ENCODE peak calls at places on chromosome 7, in six cellular contexts. One of them, this sample, is unnamed.

GRCh38 chr7:129771201-129771927 is 159.8 kb downstream of the NRF1 start:
- DNase-seq in lower lobe of right lung: no peak
- DNase-seq in left ventricle myocardium inferior: no peak
- DNase-seq in IMR-90: no peak
- DNase-seq in right atrium auricular region: no peak
- DNase-seq in WERI-Rb-1: no peak
- DNase-seq in this sample: no peak

GRCh38 chr7:142866361-142867096 is 11.7 kb downstream of the EPHB6 start:
- DNase-seq in WERI-Rb-1: peak
- DNase-seq in IMR-90: no peak
- DNase-seq in lower lobe of right lung: no peak
- DNase-seq in left ventricle myocardium inferior: no peak
- DNase-seq in right atrium auricular region: no peak
- DNase-seq in this sample: peak

GRCh38 chr7:16187131-16187530 is 234.2 kb downstream of the CRPPA start:
- DNase-seq in IMR-90: no peak
- DNase-seq in lower lobe of right lung: no peak
- DNase-seq in WERI-Rb-1: no peak
- DNase-seq in right atrium auricular region: no peak
- DNase-seq in left ventricle myocardium inferior: no peak
- DNase-seq in this sample: no peak

GRCh38 chr7:16397497-16398210 is 23.7 kb downstream of the CRPPA start:
- DNase-seq in left ventricle myocardium inferior: no peak
- DNase-seq in right atrium auricular region: no peak
- DNase-seq in IMR-90: peak
- DNase-seq in WERI-Rb-1: no peak
- DNase-seq in lower lobe of right lung: no peak
- DNase-seq in this sample: no peak

GRCh38 chr7:30363778-30364563 is 79.6 kb downstream of the ZNRF2 start:
- DNase-seq in left ventricle myocardium inferior: no peak
- DNase-seq in WERI-Rb-1: no peak
- DNase-seq in IMR-90: no peak
- DNase-seq in right atrium auricular region: no peak
- DNase-seq in lower lobe of right lung: no peak
- DNase-seq in this sample: no peak

GRCh38 chr7:16367115-16367514 is 54.2 kb downstream of the CRPPA start:
- DNase-seq in left ventricle myocardium inferior: no peak
- DNase-seq in lower lobe of right lung: no peak
- DNase-seq in IMR-90: no peak
- DNase-seq in right atrium auricular region: no peak
- DNase-seq in WERI-Rb-1: no peak
- DNase-seq in this sample: no peak

GRCh38 chr7:98878365-98879197 is at the start of gene TRRAP:
- DNase-seq in lower lobe of right lung: peak
- DNase-seq in IMR-90: peak
- DNase-seq in left ventricle myocardium inferior: peak
- DNase-seq in right atrium auricular region: peak
- DNase-seq in WERI-Rb-1: peak
- DNase-seq in this sample: peak

GRCh38 chr7:85600425-85600824 is 413.6 kb upstream of the SEMA3D start:
- DNase-seq in right atrium auricular region: no peak
- DNase-seq in left ventricle myocardium inferior: no peak
- DNase-seq in lower lobe of right lung: no peak
- DNase-seq in WERI-Rb-1: no peak
- DNase-seq in IMR-90: peak
- DNase-seq in this sample: peak

GRCh38 chr7:151249732-151250072 is 1.2 kb upstream of the SMARCD3 start:
- DNase-seq in lower lobe of right lung: peak
- DNase-seq in IMR-90: peak
- DNase-seq in WERI-Rb-1: peak
- DNase-seq in left ventricle myocardium inferior: peak
- DNase-seq in right atrium auricular region: no peak
- DNase-seq in this sample: no peak

GRCh38 chr7:25454562-25455031 is 226.3 kb upstream of the NPVF start:
- DNase-seq in right atrium auricular region: peak
- DNase-seq in lower lobe of right lung: no peak
- DNase-seq in IMR-90: no peak
- DNase-seq in WERI-Rb-1: no peak
- DNase-seq in left ventricle myocardium inferior: peak
- DNase-seq in this sample: no peak

GRCh38 chr7:100642534-100642907 is 1.2 kb upstream of the TFR2 start:
- DNase-seq in right atrium auricular region: no peak
- DNase-seq in IMR-90: no peak
- DNase-seq in WERI-Rb-1: peak
- DNase-seq in lower lobe of right lung: no peak
- DNase-seq in left ventricle myocardium inferior: no peak
- DNase-seq in this sample: no peak

GRCh38 chr7:137579913-137580640 is 236.5 kb upstream of the PTN start:
- DNase-seq in WERI-Rb-1: no peak
- DNase-seq in right atrium auricular region: no peak
- DNase-seq in lower lobe of right lung: no peak
- DNase-seq in left ventricle myocardium inferior: no peak
- DNase-seq in IMR-90: peak
- DNase-seq in this sample: no peak

GRCh38 chr7:117212969-117213877 is 109.6 kb downstream of the WNT2 start:
- DNase-seq in WERI-Rb-1: peak
- DNase-seq in right atrium auricular region: peak
- DNase-seq in left ventricle myocardium inferior: peak
- DNase-seq in lower lobe of right lung: peak
- DNase-seq in IMR-90: peak
- DNase-seq in this sample: peak

GRCh38 chr7:150978136-150978789 is at the start of gene KCNH2:
- DNase-seq in IMR-90: no peak
- DNase-seq in right atrium auricular region: no peak
- DNase-seq in WERI-Rb-1: peak
- DNase-seq in left ventricle myocardium inferior: peak
- DNase-seq in lower lobe of right lung: no peak
- DNase-seq in this sample: peak

GRCh38 chr7:149883452-149883861 is 9.7 kb downstream of the ATP6V0E2 start:
- DNase-seq in IMR-90: peak
- DNase-seq in lower lobe of right lung: peak
- DNase-seq in left ventricle myocardium inferior: peak
- DNase-seq in right atrium auricular region: no peak
- DNase-seq in WERI-Rb-1: peak
- DNase-seq in this sample: peak

GRCh38 chr7:55148571-55148970 is 129.8 kb downstream of the EGFR start:
- DNase-seq in IMR-90: no peak
- DNase-seq in left ventricle myocardium inferior: no peak
- DNase-seq in lower lobe of right lung: no peak
- DNase-seq in right atrium auricular region: no peak
- DNase-seq in WERI-Rb-1: no peak
- DNase-seq in this sample: no peak

GRCh38 chr7:81774496-81774895 is 4.6 kb upstream of the HGF start:
- DNase-seq in right atrium auricular region: no peak
- DNase-seq in IMR-90: peak
- DNase-seq in lower lobe of right lung: no peak
- DNase-seq in left ventricle myocardium inferior: no peak
- DNase-seq in WERI-Rb-1: no peak
- DNase-seq in this sample: no peak

GRCh38 chr7:80131675-80132435 is 2.8 kb upstream of the GNAI1 start:
- DNase-seq in WERI-Rb-1: no peak
- DNase-seq in right atrium auricular region: no peak
- DNase-seq in IMR-90: no peak
- DNase-seq in lower lobe of right lung: no peak
- DNase-seq in left ventricle myocardium inferior: no peak
- DNase-seq in this sample: no peak

GRCh38 chr7:3916146-3916545 is 615.1 kb downstream of the SDK1 start:
- DNase-seq in WERI-Rb-1: no peak
- DNase-seq in lower lobe of right lung: no peak
- DNase-seq in left ventricle myocardium inferior: no peak
- DNase-seq in IMR-90: peak
- DNase-seq in right atrium auricular region: no peak
- DNase-seq in this sample: no peak

GRCh38 chr7:67918158-67918557 is 921.5 kb downstream of the TYW1 start:
- DNase-seq in left ventricle myocardium inferior: no peak
- DNase-seq in lower lobe of right lung: no peak
- DNase-seq in IMR-90: no peak
- DNase-seq in WERI-Rb-1: no peak
- DNase-seq in right atrium auricular region: no peak
- DNase-seq in this sample: peak

GRCh38 chr7:6606866-6607583 is 8.4 kb upstream of the ZNF853 start:
- DNase-seq in right atrium auricular region: no peak
- DNase-seq in WERI-Rb-1: no peak
- DNase-seq in left ventricle myocardium inferior: no peak
- DNase-seq in IMR-90: no peak
- DNase-seq in lower lobe of right lung: no peak
- DNase-seq in this sample: no peak

GRCh38 chr7:101134399-101134980 is 7.6 kb downstream of the SERPINE1 start:
- DNase-seq in WERI-Rb-1: no peak
- DNase-seq in left ventricle myocardium inferior: no peak
- DNase-seq in IMR-90: no peak
- DNase-seq in lower lobe of right lung: no peak
- DNase-seq in right atrium auricular region: no peak
- DNase-seq in this sample: no peak

GRCh38 chr7:15309891-15310290 is 251.9 kb downstream of the AGMO start:
- DNase-seq in right atrium auricular region: no peak
- DNase-seq in left ventricle myocardium inferior: no peak
- DNase-seq in WERI-Rb-1: no peak
- DNase-seq in IMR-90: peak
- DNase-seq in lower lobe of right lung: no peak
- DNase-seq in this sample: no peak

GRCh38 chr7:8290645-8291308 is 28.8 kb upstream of the ICA1 start:
- DNase-seq in WERI-Rb-1: no peak
- DNase-seq in IMR-90: no peak
- DNase-seq in right atrium auricular region: no peak
- DNase-seq in left ventricle myocardium inferior: no peak
- DNase-seq in lower lobe of right lung: no peak
- DNase-seq in this sample: peak

GRCh38 chr7:76310102-76310957 is 7.9 kb downstream of the HSPB1 start:
- DNase-seq in lower lobe of right lung: no peak
- DNase-seq in right atrium auricular region: no peak
- DNase-seq in WERI-Rb-1: no peak
- DNase-seq in IMR-90: no peak
- DNase-seq in left ventricle myocardium inferior: no peak
- DNase-seq in this sample: peak

GRCh38 chr7:30656006-30656575 is 26.2 kb downstream of the CRHR2 start:
- DNase-seq in IMR-90: no peak
- DNase-seq in lower lobe of right lung: no peak
- DNase-seq in right atrium auricular region: no peak
- DNase-seq in WERI-Rb-1: peak
- DNase-seq in left ventricle myocardium inferior: no peak
- DNase-seq in this sample: no peak

DNA sequence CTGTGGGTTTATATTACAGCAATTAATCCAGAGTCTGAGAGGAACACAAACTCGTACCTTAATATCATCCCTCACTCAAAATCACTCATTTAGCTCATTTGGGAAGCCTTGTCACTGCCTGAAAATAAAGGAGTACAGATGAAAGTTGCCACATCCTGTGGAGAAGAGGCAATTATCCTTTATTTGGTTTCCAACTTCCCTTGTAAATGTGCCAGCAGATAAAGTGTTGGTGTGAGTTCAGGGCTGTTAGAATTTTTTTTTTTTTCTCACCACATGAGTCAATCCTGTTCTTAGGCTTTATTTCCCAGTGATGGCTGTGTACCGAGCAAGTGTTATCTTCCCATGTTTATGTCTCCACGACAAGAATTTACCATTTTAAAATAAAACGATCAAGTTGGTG is 99.0 kb upstream of the SMIM30 start:
- DNase-seq in lower lobe of right lung: no peak
- DNase-seq in IMR-90: no peak
- DNase-seq in WERI-Rb-1: no peak
- DNase-seq in left ventricle myocardium inferior: no peak
- DNase-seq in right atrium auricular region: no peak
- DNase-seq in this sample: no peak
- H3K4me3 ChIP-seq in lower lobe of right lung: no peak
- H3K4me3 ChIP-seq in IMR-90: no peak
- H3K4me3 ChIP-seq in WERI-Rb-1: no peak
- H3K4me3 ChIP-seq in left ventricle myocardium inferior: no peak
- H3K4me3 ChIP-seq in right atrium auricular region: no peak
- H3K4me3 ChIP-seq in this sample: no peak

DNA sequence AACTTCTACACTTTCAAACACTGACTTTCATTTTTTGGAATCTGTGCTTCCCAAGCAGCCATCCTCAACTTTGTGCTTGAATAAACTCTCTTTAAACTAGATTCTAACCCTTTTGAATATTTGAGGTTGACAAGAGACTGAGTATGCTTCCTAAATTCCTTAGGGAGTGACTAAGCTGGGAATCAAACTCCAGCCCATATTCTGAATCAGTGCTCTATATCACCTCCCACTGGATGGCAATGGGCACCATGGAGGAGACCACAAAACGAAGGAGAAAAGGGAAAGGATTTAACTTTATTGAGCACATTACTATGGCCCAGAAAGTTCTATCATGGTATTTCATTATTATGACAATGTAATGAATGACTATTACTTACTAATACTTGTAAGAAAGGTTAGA is 17.2 kb upstream of the SLC26A4 start:
- DNase-seq in IMR-90: peak
- DNase-seq in WERI-Rb-1: no peak
- DNase-seq in left ventricle myocardium inferior: no peak
- DNase-seq in lower lobe of right lung: no peak
- DNase-seq in right atrium auricular region: no peak
- DNase-seq in this sample: no peak
- TF ChIP-seq CTCF in IMR-90: peak
- TF ChIP-seq CTCF in WERI-Rb-1: no peak
- TF ChIP-seq CTCF in left ventricle myocardium inferior: no peak
- TF ChIP-seq CTCF in lower lobe of right lung: no peak
- TF ChIP-seq CTCF in right atrium auricular region: no peak
- TF ChIP-seq CTCF in this sample: peak

DNA sequence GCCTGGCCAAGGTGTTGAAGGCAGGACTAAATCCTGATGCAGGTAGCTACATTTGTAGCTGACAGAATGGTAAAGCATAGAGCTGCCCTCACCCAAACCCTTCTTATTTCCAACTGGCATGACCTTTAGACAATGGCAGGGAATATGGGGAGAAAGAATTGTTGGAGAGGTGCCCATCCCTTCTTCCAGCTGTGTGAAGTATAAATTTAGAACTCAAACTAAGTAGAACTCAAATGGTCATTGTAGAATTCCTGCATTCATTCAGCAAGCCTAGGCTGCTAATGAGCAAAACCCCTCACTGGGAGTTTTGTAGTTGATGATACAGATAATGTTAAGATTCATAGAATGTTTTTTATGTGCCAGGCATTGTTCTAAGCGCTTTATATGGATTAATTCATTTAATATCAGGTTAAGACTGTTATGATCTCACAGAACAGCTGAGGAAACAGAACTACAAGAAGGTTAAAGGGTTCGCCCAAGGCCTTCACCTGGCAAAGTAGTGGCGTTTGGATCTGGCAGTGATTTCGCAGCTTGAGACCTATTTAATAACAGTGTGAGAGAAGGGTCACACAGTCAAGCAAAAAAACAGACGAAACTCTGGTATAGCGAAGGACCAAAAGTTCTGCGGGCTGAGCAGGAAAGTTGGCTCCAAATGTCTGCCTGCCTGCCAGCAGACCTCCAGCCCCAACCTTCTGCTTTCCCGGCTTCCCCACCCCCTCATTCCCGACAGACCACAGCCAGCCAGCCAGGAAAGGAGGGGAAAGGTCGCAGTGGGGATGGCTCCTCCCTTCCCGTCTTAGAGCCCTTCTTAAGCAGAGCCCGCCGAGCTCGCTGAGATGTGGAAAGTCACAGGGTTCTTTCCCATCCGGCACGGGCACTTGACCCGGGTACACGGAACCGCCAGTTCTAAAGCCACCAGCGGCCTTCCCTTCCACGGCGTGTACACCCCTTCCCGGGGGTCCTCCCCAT is 1.6 kb upstream of the HILPDA start:
- DNase-seq in left ventricle myocardium inferior: peak
- DNase-seq in right atrium auricular region: peak
- DNase-seq in WERI-Rb-1: peak
- DNase-seq in IMR-90: peak
- DNase-seq in lower lobe of right lung: peak
- DNase-seq in this sample: peak
- H3K4me3 ChIP-seq in left ventricle myocardium inferior: peak
- H3K4me3 ChIP-seq in right atrium auricular region: no peak
- H3K4me3 ChIP-seq in WERI-Rb-1: peak
- H3K4me3 ChIP-seq in IMR-90: no peak
- H3K4me3 ChIP-seq in lower lobe of right lung: peak
- H3K4me3 ChIP-seq in this sample: peak

GRCh38 chr7:113404245-113404644 is 285.9 kb upstream of the SMIM30 start:
- DNase-seq in left ventricle myocardium inferior: no peak
- DNase-seq in WERI-Rb-1: peak
- DNase-seq in lower lobe of right lung: no peak
- DNase-seq in right atrium auricular region: no peak
- DNase-seq in IMR-90: no peak
- DNase-seq in this sample: no peak
- TF ChIP-seq CTCF in left ventricle myocardium inferior: peak
- TF ChIP-seq CTCF in WERI-Rb-1: peak
- TF ChIP-seq CTCF in lower lobe of right lung: no peak
- TF ChIP-seq CTCF in right atrium auricular region: no peak
- TF ChIP-seq CTCF in IMR-90: no peak
- TF ChIP-seq CTCF in this sample: peak

This sample was measured in BE2C.